ENCODE peak calls at places on chromosomes 2 and 18, in eight cellular contexts. D is mucosa of descending colon, M is fibroblast of pulmonary artery, O is IMR-90, A is right lobe of liver, Y is tibial nerve, E is HepG2, S is body of pancreas. B is an unnamed sample.
A peak's percentile ranks its signal among the peaks of the same experiment; 100 is the strongest.

GRCh38 chr2:128410758-128411215 is 92.1 kb upstream of the HS6ST1 start:
- DNase-seq in D (no peak), M (no peak), O (no peak), A (peak; percentile 15), Y (no peak), E (no peak), S (no peak), B (no peak)

GRCh38 chr2:38037757-38038615 is 38.0 kb downstream of the CYP1B1 start:
- DNase-seq in D (peak; percentile 17), M (peak; percentile 59), O (peak; percentile 47), A (no peak), Y (peak; percentile 41), E (no peak), S (peak; percentile 10), B (peak; percentile 70)

GRCh38 chr18:58196164-58196563 is 152.1 kb downstream of the NEDD4L start:
- DNase-seq in D (peak; percentile 7), M (peak; percentile 52), O (no peak), A (no peak), Y (no peak), E (no peak), S (no peak), B (peak; percentile 59)

GRCh38 chr2:11377915-11378649 is 33.6 kb upstream of the ROCK2 start:
- DNase-seq in D (peak; percentile 29), M (peak; percentile 65), O (peak; percentile 79), A (no peak), Y (no peak), E (no peak), S (peak; percentile 33), B (peak; percentile 70)

GRCh38 chr2:47014564-47015051 is 99.0 kb upstream of the MCFD2 start:
- DNase-seq in D (no peak), M (no peak), O (no peak), A (no peak), Y (no peak), E (no peak), S (no peak), B (no peak)

GRCh38 chr18:66316708-66317107 is 287.2 kb downstream of the CDH19 start:
- DNase-seq in D (no peak), M (no peak), O (no peak), A (no peak), Y (no peak), E (no peak), S (no peak), B (no peak)

GRCh38 chr18:3332376-3332775 is 70.4 kb downstream of the MYL12B start:
- DNase-seq in D (no peak), M (peak; percentile 72), O (peak; percentile 16), A (no peak), Y (no peak), E (no peak), S (no peak), B (peak; percentile 43)

GRCh38 chr2:104853926-104854506 is at the start of gene POU3F3:
- DNase-seq in D (peak; percentile 80), M (no peak), O (no peak), A (no peak), Y (no peak), E (no peak), S (peak; percentile 61), B (no peak)

GRCh38 chr18:70758780-70759179 is 469.9 kb downstream of the SOCS6 start:
- DNase-seq in D (no peak), M (no peak), O (no peak), A (no peak), Y (no peak), E (no peak), S (no peak), B (no peak)

GRCh38 chr2:225031599-225031998 is 10.7 kb downstream of the DOCK10 start:
- DNase-seq in D (no peak), M (no peak), O (no peak), A (no peak), Y (no peak), E (no peak), S (no peak), B (no peak)

GRCh38 chr18:62144338-62144737 is 42.5 kb downstream of the PIGN start:
- DNase-seq in D (no peak), M (no peak), O (no peak), A (no peak), Y (no peak), E (no peak), S (no peak), B (no peak)

DNA sequence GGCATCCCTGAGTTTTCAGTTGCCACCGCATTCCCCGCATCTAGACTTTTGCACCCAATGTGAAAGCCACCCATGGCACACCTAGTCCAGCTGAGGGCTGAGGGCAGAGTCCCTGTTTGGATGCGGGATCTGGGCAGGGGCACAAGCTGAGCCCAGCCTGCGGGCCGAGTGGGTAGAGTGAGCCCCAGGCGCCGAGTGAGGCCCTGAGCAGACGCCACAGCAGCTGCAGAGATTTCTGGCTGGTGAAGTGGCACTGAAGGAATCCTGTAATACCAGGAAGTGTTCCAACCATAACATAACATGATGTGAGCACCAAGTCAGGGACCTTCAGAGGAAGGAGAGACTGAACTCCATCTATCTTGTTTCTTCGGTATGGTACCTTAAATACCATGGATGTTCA is 27.7 kb upstream of the FRZB start:
- DNase-seq in D (no peak), M (peak; percentile 14), O (peak; percentile 40), A (no peak), Y (no peak), E (no peak), S (no peak), B (peak; percentile 50)
- TF ChIP-seq CTCF in D (no peak), M (no peak), O (no peak), A (no peak), Y (no peak), E (no peak), S (no peak), B (no peak)

GRCh38 chr2:74006424-74006823 is 21.7 kb downstream of the TET3 start:
- DNase-seq in D (no peak), M (no peak), O (no peak), A (peak; percentile 41), Y (no peak), E (no peak), S (no peak), B (peak; percentile 67)
- H3K4me3 ChIP-seq in D (no peak overlapping the region), M (no peak overlapping the region), O (no peak overlapping the region), A (no peak overlapping the region), Y (no peak overlapping the region), E (no peak overlapping the region), S (no peak overlapping the region), B (no peak overlapping the region)

DNA sequence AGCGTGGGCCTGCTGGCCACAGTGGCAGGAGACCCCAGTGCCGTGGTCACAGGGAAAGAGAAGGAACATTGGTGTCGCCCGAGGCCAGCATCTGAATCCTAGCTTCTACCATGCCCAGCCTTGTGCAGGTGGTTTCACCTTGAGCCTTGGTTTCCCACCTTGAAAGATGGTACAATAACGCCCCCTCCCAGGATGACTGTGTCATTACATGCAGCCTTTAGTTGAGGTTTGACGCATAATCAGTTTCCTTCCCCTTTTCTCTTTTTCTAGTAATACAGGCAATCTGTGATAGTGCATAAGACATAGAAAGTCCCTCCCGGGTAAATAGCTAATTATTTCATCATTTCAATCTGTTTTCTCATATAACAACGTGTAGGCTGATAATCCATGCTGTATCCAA is 29.9 kb upstream of the ZNF407 start:
- DNase-seq in D (no peak), M (no peak), O (no peak), A (no peak), Y (no peak), E (no peak), S (no peak), B (no peak)
- TF ChIP-seq CTCF in D (no peak), M (no peak), O (no peak), A (no peak), Y (no peak), E (peak; percentile 8), S (no peak), B (no peak)

GRCh38 chr2:96259497-96259921 is 6.3 kb downstream of the TMEM127 start:
- DNase-seq in D (peak; percentile 87), M (no peak), O (no peak), A (no peak), Y (no peak), E (peak; percentile 21), S (peak; percentile 81), B (no peak)
- H3K4me3 ChIP-seq in D (no peak overlapping the region), M (no peak overlapping the region), O (no peak overlapping the region), A (no peak overlapping the region), Y (no peak overlapping the region), E (peak overlapping the region; percentile 68), S (no peak overlapping the region), B (no peak overlapping the region)

GRCh38 chr2:117774716-117775115 is 39.8 kb upstream of the DDX18 start:
- DNase-seq in D (no peak), M (no peak), O (no peak), A (no peak), Y (no peak), E (no peak), S (no peak), B (no peak)

GRCh38 chr2:117770696-117771095 is 43.8 kb upstream of the DDX18 start:
- DNase-seq in D (no peak), M (no peak), O (no peak), A (no peak), Y (no peak), E (no peak), S (no peak), B (no peak)

GRCh38 chr2:117776888-117777287 is 37.6 kb upstream of the DDX18 start:
- DNase-seq in D (no peak), M (no peak), O (no peak), A (no peak), Y (no peak), E (no peak), S (no peak), B (no peak)

GRCh38 chr2:117775820-117776219 is 38.7 kb upstream of the DDX18 start:
- DNase-seq in D (no peak), M (no peak), O (no peak), A (no peak), Y (no peak), E (no peak), S (no peak), B (no peak)

DNA sequence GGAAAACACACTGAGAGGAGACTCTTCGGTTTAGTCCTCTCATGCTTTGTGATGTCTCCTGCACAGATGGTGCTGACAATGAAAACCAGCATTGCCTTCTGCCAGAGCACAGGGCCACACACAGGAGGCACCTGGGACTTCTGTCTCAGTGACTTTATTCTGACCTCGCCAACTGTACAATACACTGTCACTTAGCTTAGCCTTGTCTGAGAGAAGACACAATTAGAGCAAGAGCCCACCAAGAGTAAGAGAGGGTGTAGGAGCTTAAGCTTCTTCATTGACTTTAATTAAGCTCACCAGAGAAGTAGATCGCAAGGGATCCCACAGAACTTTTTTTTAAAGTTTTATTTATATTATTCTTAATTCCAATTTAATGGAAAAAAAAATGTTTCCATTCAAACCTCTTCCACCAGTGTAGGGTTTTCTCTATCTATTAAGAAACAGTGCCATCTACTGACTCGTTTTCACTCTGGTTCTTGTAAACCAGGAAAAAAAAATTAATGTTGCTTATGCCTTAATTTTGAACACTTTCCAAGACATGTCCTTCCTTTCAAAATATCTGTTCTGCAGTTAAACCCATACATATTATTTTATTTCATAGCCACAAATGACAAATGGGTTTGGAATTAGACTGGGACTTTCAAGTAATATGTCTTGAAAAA is 42.4 kb upstream of the DDX18 start:
- DNase-seq in D (no peak), M (peak; percentile 44), O (peak; percentile 38), A (no peak), Y (no peak), E (peak; percentile 31), S (no peak), B (peak; percentile 52)
- TF ChIP-seq CTCF in D (no peak), M (peak; percentile 44), O (peak; percentile 55), A (peak; percentile 52), Y (peak; percentile 14), E (peak; percentile 57), S (peak; percentile 57), B (peak; percentile 25)

B was measured in cardiac fibroblast.